ENCODE peak calls at places on chromosomes 3 and 15, in four cellular contexts. J is GM12878, X is lower lobe of right lung, I is choroid plexus epithelial cell. F is an unnamed sample.

GRCh38 chr15:43095243-43095642 is 10.6 kb downstream of the UBR1 start:
- DNase-seq in X (no peak), I (peak; percentile 33), J (no peak), F (no peak)

GRCh38 chr3:90092994-90093393 is 985.6 kb downstream of the EPHA3 start:
- DNase-seq in J (no peak), I (peak; percentile 67), X (no peak), F (no peak)

GRCh38 chr3:128969993-128970740 is 23.7 kb downstream of the CFAP92 start:
- DNase-seq in J (no peak), I (peak; percentile 59), X (peak; percentile 55), F (peak; percentile 8)

GRCh38 chr3:29141197-29141911 is 139.5 kb upstream of the RBMS3 start:
- DNase-seq in I (no peak), J (no peak), X (no peak), F (no peak)

GRCh38 chr3:61774279-61774890 is 213.0 kb downstream of the PTPRG start:
- DNase-seq in J (no peak), X (no peak), I (no peak), F (no peak)

GRCh38 chr3:117398166-117398954 is 688.8 kb downstream of the TUSC7 start:
- DNase-seq in X (no peak), J (no peak), I (no peak), F (no peak)

GRCh38 chr15:96329403-96329981 is 1.0 kb upstream of the NR2F2 start:
- DNase-seq in I (peak; percentile 76), J (no peak), X (no peak), F (no peak)

GRCh38 chr15:96276438-96277210 is 53.9 kb upstream of the NR2F2 start:
- DNase-seq in X (no peak), J (no peak), I (peak; percentile 46), F (no peak)

GRCh38 chr15:63050737-63051700 is 8.5 kb downstream of the TPM1 start:
- DNase-seq in I (peak; percentile 72), J (no peak), X (no peak), F (no peak)

GRCh38 chr15:81108427-81108826 is 25.6 kb upstream of the CFAP161 start:
- DNase-seq in I (peak; percentile 28), X (no peak), J (no peak), F (no peak)

GRCh38 chr15:42704492-42704926 is 32.4 kb downstream of the CDAN1 start:
- DNase-seq in J (peak; percentile 24), X (no peak), I (peak; percentile 84), F (peak; percentile 49)

GRCh38 chr15:89108865-89109660 is 20.8 kb downstream of the ABHD2 start:
- DNase-seq in X (no peak), I (no peak), J (no peak), F (no peak)

GRCh38 chr15:60551781-60552161 is 72.8 kb upstream of the ICE2 start:
- DNase-seq in X (no peak), I (no peak), J (no peak), F (no peak)
- TF ChIP-seq CTCF in X (no peak), I (no peak), J (peak; percentile 22), F (peak; percentile 21)

DNA sequence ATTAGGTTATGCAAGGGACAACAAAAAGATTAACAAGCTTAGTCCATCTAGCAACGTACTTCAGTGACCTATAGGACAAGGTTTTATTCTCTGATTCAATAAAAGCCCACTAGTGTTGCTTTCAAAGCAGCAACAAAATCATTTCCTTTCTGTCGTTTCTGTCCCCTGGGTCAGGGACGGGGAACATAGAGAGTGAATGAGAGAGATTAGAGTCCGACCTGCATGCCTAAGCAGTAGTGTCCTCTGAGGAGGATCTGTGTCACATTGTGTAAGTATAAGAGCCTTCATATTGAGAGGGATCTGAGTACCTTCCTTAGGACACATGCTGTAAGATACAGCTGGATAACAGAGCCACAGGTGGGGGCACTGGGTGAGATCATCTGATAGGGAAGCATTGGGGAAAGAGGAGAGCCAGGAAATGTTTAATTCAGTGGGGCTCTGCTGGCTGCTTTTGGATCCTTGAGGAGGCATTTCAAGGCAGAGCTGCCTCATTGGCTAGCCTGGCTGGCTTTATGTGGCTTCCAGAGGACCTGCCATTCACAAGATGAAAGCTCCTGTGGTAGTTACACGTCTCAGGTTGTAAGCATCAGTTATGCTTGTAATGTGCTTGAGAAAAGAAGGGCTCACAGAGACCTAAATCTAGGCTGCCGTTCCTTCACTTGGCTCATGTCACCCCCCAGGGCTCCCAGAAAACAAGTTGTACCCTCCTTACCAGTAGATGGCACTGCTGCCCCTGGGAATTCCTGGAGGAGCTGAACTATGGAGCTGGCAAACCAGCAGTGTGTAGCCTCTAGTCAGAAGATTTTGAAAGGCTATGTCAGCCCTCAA is 2.7 kb downstream of the TMEM108 start:
- DNase-seq in X (peak; percentile 62), J (peak; percentile 21), I (peak; percentile 82), F (peak; percentile 16)
- H3K4me3 ChIP-seq in X (peak overlapping the region; percentile 20), J (no peak overlapping the region), I (no peak overlapping the region), F (no peak overlapping the region)

GRCh38 chr3:114299421-114299820 is 5.6 kb downstream of the TIGIT start:
- DNase-seq in I (peak; percentile 46), X (no peak), J (no peak), F (no peak)
- TF ChIP-seq CTCF in I (peak; percentile 70), X (peak; percentile 18), J (peak; percentile 33), F (peak; percentile 51)

GRCh38 chr15:52008698-52009434 is 10.2 kb upstream of the MAPK6 start:
- DNase-seq in X (no peak), I (no peak), J (peak; percentile 80), F (no peak)
- H3K4me3 ChIP-seq in X (no peak overlapping the region), I (no peak overlapping the region), J (no peak overlapping the region), F (no peak overlapping the region)

DNA sequence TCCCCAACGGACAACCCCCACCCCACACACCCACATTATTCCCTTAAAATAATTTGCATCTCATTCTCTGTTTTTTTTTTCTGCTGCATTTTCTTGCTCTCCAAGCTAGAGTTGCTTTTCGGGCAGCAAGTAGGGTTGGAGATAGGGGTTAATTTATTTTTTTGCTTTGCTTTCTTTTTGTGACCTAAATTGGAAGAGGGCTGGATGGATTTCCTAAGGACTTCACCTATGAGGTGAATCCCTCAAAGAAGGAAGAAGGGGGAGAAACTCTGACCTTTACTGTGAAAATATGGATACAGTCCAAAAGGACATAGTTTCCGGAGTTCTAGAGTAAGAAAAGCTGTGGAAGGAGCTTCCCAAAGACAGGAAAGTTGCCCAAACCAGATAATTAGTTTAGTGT is 6.7 kb downstream of the SOX2 start:
- DNase-seq in X (no peak), J (no peak), I (no peak), F (no peak)
- TF ChIP-seq CTCF in X (no peak), J (no peak), I (no peak), F (no peak)